ENCODE peak calls at places on chromosomes 6 and 20, in seven cellular contexts. K is breast epithelium, R is A549, C is HCT116, D is endothelial cell of umbilical vein, X is adrenal gland, L is ovary. N is an unnamed sample.

GRCh38 chr6:51529240-51529639 is 558.2 kb downstream of the PKHD1 start:
- DNase-seq in K (no peak), R (no peak), C (no peak), D (no peak), X (no peak), L (no peak), N (no peak)

GRCh38 chr6:170045981-170046667 is 244.8 kb downstream of the DLL1 start:
- DNase-seq in K (no peak), R (no peak), C (no peak), D (no peak), X (no peak), L (no peak), N (no peak)

GRCh38 chr6:53547166-53547814 is 2.4 kb upstream of the GCLC start:
- DNase-seq in K (no peak), R (no peak), C (no peak), D (no peak), X (no peak), L (peak; percentile 37), N (no peak)

GRCh38 chr20:3805594-3806264 is 9.6 kb downstream of the CDC25B start:
- DNase-seq in K (no peak), R (peak; percentile 72), C (no peak), D (no peak), X (no peak), L (peak; percentile 46), N (no peak)

GRCh38 chr6:74720923-74721322 is 484.9 kb downstream of the COL12A1 start:
- DNase-seq in K (no peak), R (no peak), C (no peak), D (peak; percentile 29), X (no peak), L (no peak), N (no peak)

GRCh38 chr6:110537208-110538123 is 61.1 kb upstream of the SLC22A16 start:
- DNase-seq in K (no peak), R (peak; percentile 70), C (peak; percentile 84), D (peak; percentile 97), X (no peak), L (no peak), N (no peak)

GRCh38 chr6:163923658-163924411 is 509.3 kb downstream of the QKI start:
- DNase-seq in K (no peak), R (no peak), C (no peak), D (no peak), X (no peak), L (no peak), N (no peak)

GRCh38 chr6:164322533-164322932 is 908.0 kb downstream of the QKI start:
- DNase-seq in K (no peak), R (no peak), C (no peak), D (peak; percentile 89), X (peak; percentile 46), L (no peak), N (no peak)

GRCh38 chr6:79984261-79984660 is 20.2 kb upstream of the TTK start:
- DNase-seq in K (no peak), R (peak; percentile 8), C (peak; percentile 16), D (peak; percentile 2), X (no peak), L (no peak), N (no peak)

GRCh38 chr6:136761227-136761922 is 30.9 kb downstream of the MAP3K5 start:
- DNase-seq in K (peak; percentile 72), R (no peak), C (no peak), D (peak; percentile 55), X (no peak), L (peak; percentile 49), N (no peak)
- H3K4me1 ChIP-seq in K (no peaks in the 10 kb centered on the region), R (peaks cover 7% of the 10 kb centered on the region), C (no peaks in the 10 kb centered on the region), D (peaks cover 14% of the 10 kb centered on the region), X (peaks cover 65% of the 10 kb centered on the region), L (peaks cover 35% of the 10 kb centered on the region), N (no peaks in the 10 kb centered on the region)

DNA sequence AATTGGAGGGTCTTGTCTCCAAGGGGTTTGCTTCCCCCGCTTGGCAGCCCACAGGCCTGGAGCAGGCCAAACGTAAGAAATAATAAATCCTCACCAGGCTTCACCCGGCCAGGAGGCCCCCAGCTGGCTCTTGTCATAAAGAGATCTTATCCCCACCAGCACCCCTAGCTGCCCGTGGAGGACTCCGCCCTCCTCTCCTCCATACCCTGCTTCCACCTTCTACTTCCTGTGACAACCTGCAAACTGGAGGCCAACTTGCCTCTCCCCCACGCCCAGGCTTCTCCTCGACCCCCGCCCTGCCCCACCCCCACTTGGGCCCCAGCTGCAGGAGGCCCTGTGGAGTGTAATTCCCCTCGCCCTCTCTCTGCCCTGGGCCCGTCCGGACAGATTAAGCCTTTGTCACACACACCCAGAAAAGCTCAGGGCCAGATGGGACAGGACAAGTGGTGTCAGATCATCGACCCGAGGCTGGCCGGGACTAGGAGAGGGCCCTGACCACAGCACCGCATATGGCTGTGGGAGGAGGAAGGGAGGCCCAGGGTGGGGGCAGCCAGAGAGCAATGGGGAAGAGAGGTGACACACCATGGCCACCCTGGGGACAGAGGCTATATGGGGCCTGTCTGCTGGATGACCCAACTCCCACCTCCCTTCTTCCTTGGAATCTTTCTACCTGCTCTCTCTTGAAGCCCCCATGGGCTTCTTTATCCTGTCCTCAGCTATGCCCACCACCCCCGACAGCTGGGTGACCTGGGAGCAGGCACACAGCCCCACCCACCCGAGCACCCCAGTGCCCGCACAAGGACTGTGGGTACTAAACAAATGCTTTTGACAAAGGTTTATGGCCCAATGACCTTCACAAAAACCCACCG is 3.9 kb downstream of the NOL4L start:
- DNase-seq in K (no peak), R (no peak), C (no peak), D (no peak), X (no peak), L (no peak), N (no peak)
- TF ChIP-seq POLR2A in K (no peak), R (no peak), C (no peak), D (no peak), X (no peak), L (no peak), N (no peak)

DNA sequence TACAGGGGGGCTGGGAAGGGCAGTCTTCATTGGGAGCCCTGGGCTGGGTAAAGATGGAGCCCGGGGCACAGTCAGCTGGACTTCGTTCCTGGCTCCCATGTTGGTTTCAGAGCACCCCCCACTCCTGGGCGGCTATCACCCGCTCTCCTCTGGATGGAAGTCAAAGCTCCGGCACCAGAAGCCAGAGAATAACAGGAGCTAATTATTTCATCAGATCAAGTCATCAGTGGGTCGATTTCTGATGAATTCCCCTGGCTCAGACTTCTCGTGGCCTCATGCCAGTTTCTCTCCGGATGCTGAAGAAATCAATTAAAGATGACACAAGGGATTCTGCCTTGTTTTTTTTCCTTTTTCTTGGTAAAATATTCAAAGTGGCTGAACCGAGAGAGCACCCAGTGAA is 22.6 kb downstream of the SULF2 start:
- DNase-seq in K (no peak), R (no peak), C (no peak), D (no peak), X (no peak), L (no peak), N (peak; percentile 38)
- H3K4me1 ChIP-seq in K (no peaks in the 10 kb centered on the region), R (no peaks in the 10 kb centered on the region), C (peaks cover 8% of the 10 kb centered on the region), D (peaks cover 13% of the 10 kb centered on the region), X (no peaks in the 10 kb centered on the region), L (peaks cover 23% of the 10 kb centered on the region), N (peaks cover 3% of the 10 kb centered on the region)

DNA sequence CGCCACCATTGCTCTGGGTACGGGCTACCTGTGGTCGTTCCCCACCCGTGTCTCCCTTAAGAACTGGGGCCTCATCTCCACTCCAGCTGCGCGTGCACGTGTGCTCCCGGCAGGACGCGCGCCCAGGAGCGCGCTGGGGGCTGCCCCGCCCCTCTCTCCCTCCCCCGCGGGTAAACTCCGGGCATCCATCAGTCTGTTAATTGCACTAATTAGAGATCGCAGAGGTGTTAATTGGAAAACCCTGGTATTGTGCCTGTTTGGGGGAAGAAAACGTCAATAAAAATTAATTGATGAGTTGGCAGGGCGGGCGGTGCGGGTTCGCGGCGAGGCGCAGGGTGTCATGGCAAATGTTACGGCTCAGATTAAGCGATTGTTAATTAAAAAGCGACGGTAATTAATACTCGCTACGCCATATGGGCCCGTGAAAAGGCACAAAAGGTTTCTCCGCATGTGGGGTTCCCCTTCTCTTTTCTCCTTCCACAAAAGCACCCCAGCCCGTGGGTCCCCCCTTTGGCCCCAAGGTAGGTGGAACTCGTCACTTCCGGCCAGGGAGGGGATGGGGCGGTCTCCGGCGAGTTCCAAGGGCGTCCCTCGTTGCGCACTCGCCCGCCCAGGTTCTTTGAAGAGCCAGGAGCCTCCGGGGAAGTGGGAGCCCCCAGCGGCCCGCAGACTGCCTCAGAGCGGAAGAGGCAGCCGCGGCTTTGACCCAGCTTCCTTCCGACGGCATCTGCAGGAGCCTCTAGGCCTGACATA is 14.4 kb downstream of the FOXP4 start:
- DNase-seq in K (no peak), R (no peak), C (no peak), D (peak; percentile 22), X (peak; percentile 86), L (peak; percentile 76), N (peak; percentile 74)
- TF ChIP-seq POLR2A in K (no peak), R (no peak), C (no peak), D (no peak), X (peak; percentile 57), L (peak; percentile 21), N (no peak)

GRCh38 chr6:13357551-13358075 is 29.3 kb upstream of the TBC1D7 start:
- DNase-seq in K (no peak), R (no peak), C (no peak), D (no peak), X (no peak), L (no peak), N (no peak)

GRCh38 chr6:13360671-13361540 is 32.6 kb upstream of the TBC1D7 start:
- DNase-seq in K (no peak), R (no peak), C (no peak), D (no peak), X (no peak), L (no peak), N (no peak)

GRCh38 chr6:13355969-13356368 is 27.6 kb upstream of the TBC1D7 start:
- DNase-seq in K (no peak), R (no peak), C (no peak), D (no peak), X (no peak), L (no peak), N (no peak)

GRCh38 chr6:13359287-13359686 is 30.9 kb upstream of the TBC1D7 start:
- DNase-seq in K (no peak), R (no peak), C (no peak), D (no peak), X (no peak), L (no peak), N (peak; percentile 24)

GRCh38 chr6:13358486-13358885 is 30.1 kb upstream of the TBC1D7 start:
- DNase-seq in K (no peak), R (no peak), C (no peak), D (no peak), X (no peak), L (no peak), N (no peak)
- H3K4me1 ChIP-seq in K (no peaks in the 10 kb centered on the region), R (peaks cover 18% of the 10 kb centered on the region), C (peaks cover 21% of the 10 kb centered on the region), D (peaks cover 31% of the 10 kb centered on the region), X (no peaks in the 10 kb centered on the region), L (no peaks in the 10 kb centered on the region), N (no peaks in the 10 kb centered on the region)

GRCh38 chr6:33428219-33428890 is 8.5 kb downstream of the SYNGAP1 start:
- DNase-seq in K (no peak), R (peak; percentile 46), C (no peak), D (peak; percentile 36), X (peak; percentile 59), L (no peak), N (no peak)
- TF ChIP-seq POLR2A in K (no peak), R (no peak), C (no peak), D (no peak), X (no peak), L (no peak), N (no peak)